ENCODE peak calls at places on chromosomes 12 and 14, in ten cellular contexts. K is Panc1; Q is lower lobe of right lung; O is lower leg skin; A is fibroblast of the aortic adventitia; B is mammary epithelial cell; E is CD4-positive, alpha-beta memory T cell; S is esophagus squamous epithelium; G is AG10803; C is A549. T is an unnamed sample.

GRCh38 chr14:69107407-69108003 is 45.4 kb downstream of the DCAF5 start:
- DNase-seq in K (peak), Q (no peak), O (peak), A (peak), B (peak), E (no peak), S (no peak), G (peak), C (peak), T (no peak)

GRCh38 chr14:65011559-65011958 is 24.9 kb downstream of the FNTB start:
- DNase-seq in K (no peak), Q (no peak), O (no peak), A (no peak), B (no peak), E (no peak), S (no peak), G (no peak), C (no peak), T (no peak)

GRCh38 chr12:55927588-55928502 is at the start of gene PYM1:
- DNase-seq in K (peak), Q (peak), O (peak), A (peak), B (peak), E (peak), S (peak), G (peak), C (peak), T (peak)

GRCh38 chr12:131121705-131122405 is 168.1 kb downstream of the ADGRD1 start:
- DNase-seq in K (no peak), Q (no peak), O (no peak), A (no peak), B (no peak), E (no peak), S (no peak), G (no peak), C (no peak), T (no peak)

GRCh38 chr12:24943947-24944597 is 4.8 kb downstream of the BCAT1 start:
- DNase-seq in K (no peak), Q (no peak), O (no peak), A (peak), B (no peak), E (no peak), S (no peak), G (no peak), C (no peak), T (no peak)

GRCh38 chr12:56931474-56931978 is 2.7 kb downstream of the SDR9C7 start:
- DNase-seq in K (no peak), Q (no peak), O (no peak), A (peak), B (peak), E (no peak), S (no peak), G (peak), C (no peak), T (no peak)

GRCh38 chr12:4725057-4725456 is 4.9 kb downstream of the GALNT8 start:
- DNase-seq in K (no peak), Q (no peak), O (no peak), A (no peak), B (no peak), E (no peak), S (no peak), G (no peak), C (no peak), T (no peak)

GRCh38 chr14:24843999-24844398 is 205.9 kb downstream of the STXBP6 start:
- DNase-seq in K (no peak), Q (no peak), O (no peak), A (no peak), B (no peak), E (no peak), S (no peak), G (no peak), C (no peak), T (no peak)

GRCh38 chr14:31268216-31268615 is 60.6 kb upstream of the HECTD1 start:
- DNase-seq in K (no peak), Q (no peak), O (no peak), A (no peak), B (no peak), E (no peak), S (no peak), G (peak), C (no peak), T (no peak)

GRCh38 chr14:21104448-21105060 is 3.7 kb downstream of the TMEM253 start:
- DNase-seq in K (peak), Q (peak), O (peak), A (peak), B (peak), E (peak), S (no peak), G (peak), C (peak), T (peak)

GRCh38 chr12:96047621-96048211 is 12.3 kb upstream of the LTA4H start:
- DNase-seq in K (no peak), Q (peak), O (no peak), A (peak), B (peak), E (no peak), S (no peak), G (peak), C (peak), T (peak)

GRCh38 chr12:51174501-51174900 is 1.6 kb upstream of the TFCP2 start:
- DNase-seq in K (no peak), Q (no peak), O (no peak), A (no peak), B (no peak), E (no peak), S (no peak), G (no peak), C (no peak), T (no peak)

GRCh38 chr14:23346693-23347405 is 5.8 kb downstream of the SLC22A17 start:
- DNase-seq in K (no peak), Q (no peak), O (no peak), A (no peak), B (no peak), E (no peak), S (no peak), G (no peak), C (no peak), T (no peak)

GRCh38 chr12:115752151-115752550 is 525.3 kb downstream of the MED13L start:
- DNase-seq in K (no peak), Q (no peak), O (no peak), A (peak), B (no peak), E (no peak), S (no peak), G (peak), C (no peak), T (no peak)

GRCh38 chr12:104667139-104667538 is 210.4 kb downstream of the CHST11 start:
- DNase-seq in K (no peak), Q (no peak), O (peak), A (peak), B (no peak), E (no peak), S (no peak), G (peak), C (no peak), T (no peak)

GRCh38 chr12:107458163-107458562 is 227.4 kb upstream of the PWP1 start:
- DNase-seq in K (no peak), Q (no peak), O (no peak), A (peak), B (no peak), E (no peak), S (no peak), G (no peak), C (no peak), T (no peak)

GRCh38 chr12:185197-185955 is 28.6 kb downstream of the SLC6A12 start:
- DNase-seq in K (no peak), Q (peak), O (no peak), A (no peak), B (no peak), E (no peak), S (no peak), G (no peak), C (no peak), T (no peak)

GRCh38 chr14:32027255-32027939 is 49.7 kb upstream of the ARHGAP5 start:
- DNase-seq in K (peak), Q (no peak), O (no peak), A (no peak), B (no peak), E (no peak), S (no peak), G (peak), C (peak), T (no peak)

GRCh38 chr12:123908884-123909807 is 63.5 kb downstream of the CCDC92 start:
- DNase-seq in K (no peak), Q (no peak), O (no peak), A (no peak), B (no peak), E (no peak), S (no peak), G (no peak), C (no peak), T (no peak)

GRCh38 chr12:53675701-53676607 is at the start of gene ATP5MC2:
- DNase-seq in K (peak), Q (peak), O (peak), A (peak), B (peak), E (peak), S (peak), G (peak), C (peak), T (peak)

GRCh38 chr12:64318605-64319004 is 72.0 kb downstream of the C12orf56 start:
- DNase-seq in K (no peak), Q (no peak), O (no peak), A (peak), B (no peak), E (no peak), S (no peak), G (peak), C (no peak), T (no peak)

GRCh38 chr12:14410177-14410576 is 44.7 kb downstream of the ATF7IP start:
- DNase-seq in K (no peak), Q (no peak), O (no peak), A (peak), B (peak), E (no peak), S (no peak), G (no peak), C (no peak), T (no peak)

GRCh38 chr12:127785535-127785934 is 481.4 kb upstream of the TMEM132C start:
- DNase-seq in K (no peak), Q (no peak), O (peak), A (peak), B (no peak), E (no peak), S (no peak), G (peak), C (no peak), T (no peak)

GRCh38 chr12:104181313-104181712 is 34.3 kb upstream of the TXNRD1 start:
- DNase-seq in K (no peak), Q (no peak), O (no peak), A (peak), B (peak), E (no peak), S (no peak), G (peak), C (no peak), T (no peak)

GRCh38 chr12:123889000-123889399 is 83.6 kb downstream of the CCDC92 start:
- DNase-seq in K (no peak), Q (no peak), O (no peak), A (no peak), B (no peak), E (no peak), S (no peak), G (no peak), C (no peak), T (no peak)

DNA sequence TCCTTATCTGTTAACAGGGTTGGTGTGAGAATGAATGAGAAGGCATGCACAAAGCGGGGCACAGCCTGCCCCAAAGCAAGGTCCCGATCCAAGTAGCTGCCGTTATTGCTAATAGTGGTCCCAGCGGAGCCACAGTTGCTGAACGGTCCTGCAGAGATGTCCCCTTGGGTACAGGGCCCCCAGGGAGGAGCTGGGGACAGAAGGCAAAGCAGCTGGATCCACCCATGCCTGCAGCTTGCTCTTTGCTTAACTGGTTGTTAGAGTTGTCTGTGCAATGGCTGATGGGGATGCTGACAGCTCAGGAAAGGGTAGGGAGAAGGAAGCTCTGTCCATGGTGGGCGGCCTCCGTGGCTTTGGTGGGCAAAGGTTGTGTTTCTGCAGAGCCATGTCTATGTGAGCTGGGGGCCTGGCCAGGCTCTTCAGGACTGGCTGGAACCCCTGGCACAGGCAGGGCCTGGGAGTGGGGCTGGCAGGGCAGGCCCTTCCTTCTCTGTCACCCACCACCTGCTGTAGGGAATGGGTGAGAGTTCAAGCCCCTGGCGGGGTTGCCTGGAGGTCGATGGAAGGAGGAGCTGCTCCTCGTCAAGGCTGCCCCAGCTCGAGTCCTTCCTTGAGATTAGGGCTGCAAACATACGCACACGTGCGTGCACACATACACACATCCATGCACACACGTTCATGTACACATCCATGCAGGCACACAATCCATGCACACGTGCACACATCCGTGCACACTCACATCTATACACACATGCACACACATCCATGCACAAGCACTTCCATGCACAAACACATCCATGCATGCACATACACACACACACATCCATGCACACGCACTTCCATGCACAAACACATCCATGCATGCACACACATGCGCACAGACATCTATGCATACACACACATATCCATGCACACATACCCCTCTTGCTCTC is 35.4 kb downstream of the NOC4L start:
- DNase-seq in K (no peak), Q (no peak), O (no peak), A (no peak), B (no peak), E (no peak), S (no peak), G (no peak), C (no peak), T (no peak)
- H3K4me3 ChIP-seq in K (no peak), Q (no peak), O (no peak), A (no peak), B (no peak), E (no peak), S (no peak), G (no peak), C (peak), T (no peak)

DNA sequence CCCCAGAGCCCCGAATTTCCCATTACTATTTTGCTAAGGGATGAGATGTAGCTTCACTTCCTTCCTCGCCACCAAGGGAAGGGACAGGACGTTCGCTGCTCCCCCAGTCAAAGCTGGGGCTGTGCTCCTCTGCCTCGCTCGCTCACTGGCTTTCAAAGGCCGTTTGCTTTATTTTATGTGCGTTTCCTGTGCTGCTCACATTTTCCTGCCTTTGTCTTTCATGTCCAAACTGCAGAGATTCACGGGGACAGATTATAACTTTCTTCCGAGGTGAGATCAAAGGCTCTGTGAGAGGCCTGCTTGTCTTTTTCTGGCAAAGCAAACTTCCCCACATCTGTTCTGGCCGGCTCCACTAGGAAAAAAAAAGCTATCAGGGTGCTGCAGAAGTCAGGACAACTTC is 76.0 kb upstream of the FZD10 start:
- DNase-seq in K (no peak), Q (no peak), O (no peak), A (no peak), B (no peak), E (no peak), S (no peak), G (no peak), C (no peak), T (no peak)
- H3K4me3 ChIP-seq in K (no peak), Q (no peak), O (no peak), A (no peak), B (no peak), E (no peak), S (no peak), G (no peak), C (no peak), T (no peak)

DNA sequence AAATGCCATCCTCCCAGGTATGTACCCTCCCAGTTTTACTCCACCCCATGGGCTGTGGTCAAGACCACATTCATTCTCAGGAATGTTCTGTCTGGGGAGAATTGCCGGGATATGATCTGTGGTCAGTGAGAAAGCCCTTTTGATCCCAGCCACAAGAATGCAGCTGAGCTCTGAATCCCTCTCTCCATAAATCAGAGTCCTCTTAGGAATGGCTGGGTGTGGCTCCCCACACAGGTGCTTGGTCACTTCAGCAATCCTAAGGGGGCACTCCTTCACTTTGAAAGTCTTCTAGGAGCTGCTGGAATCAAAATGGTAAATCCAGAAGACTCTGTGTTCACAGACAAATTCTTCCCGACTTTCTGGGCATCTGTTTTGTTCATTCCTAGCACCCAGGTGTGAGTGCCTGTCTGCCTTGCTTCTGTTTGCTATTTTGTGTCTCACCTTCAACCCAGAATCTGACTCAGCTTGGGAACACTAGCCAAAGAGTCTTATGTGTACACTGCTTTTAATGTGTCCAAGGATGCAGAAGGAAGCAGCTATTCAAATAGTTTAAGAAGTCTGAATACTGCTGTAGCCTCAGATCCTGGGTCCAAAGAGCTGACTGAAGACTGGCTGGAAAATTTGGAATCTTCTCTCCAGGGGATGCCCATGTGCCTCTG is 144.6 kb upstream of the CDKN3 start:
- DNase-seq in K (no peak), Q (no peak), O (no peak), A (peak), B (peak), E (no peak), S (no peak), G (peak), C (peak), T (no peak)
- H3K4me3 ChIP-seq in K (no peak), Q (no peak), O (no peak), A (no peak), B (no peak), E (no peak), S (no peak), G (no peak), C (no peak), T (no peak)

GRCh38 chr14:78985668-78986073 is 815.5 kb downstream of the NRXN3 start:
- DNase-seq in K (no peak), Q (no peak), O (no peak), A (peak), B (no peak), E (no peak), S (no peak), G (peak), C (no peak), T (no peak)
- H3K4me3 ChIP-seq in K (no peak), Q (no peak), O (no peak), A (no peak), B (no peak), E (no peak), S (no peak), G (no peak), C (no peak), T (no peak)

GRCh38 chr14:95069547-95069946 is 87.8 kb downstream of the DICER1 start:
- DNase-seq in K (no peak), Q (no peak), O (no peak), A (no peak), B (no peak), E (no peak), S (no peak), G (no peak), C (no peak), T (no peak)
- H3K4me3 ChIP-seq in K (no peak), Q (no peak), O (no peak), A (no peak), B (no peak), E (no peak), S (no peak), G (no peak), C (no peak), T (no peak)

GRCh38 chr14:60641722-60642269 is 7.5 kb downstream of the SIX1 start:
- DNase-seq in K (no peak), Q (no peak), O (no peak), A (no peak), B (no peak), E (no peak), S (no peak), G (no peak), C (no peak), T (no peak)

GRCh38 chr14:60643443-60644402 is 5.6 kb downstream of the SIX1 start:
- DNase-seq in K (no peak), Q (no peak), O (no peak), A (no peak), B (no peak), E (no peak), S (no peak), G (peak), C (no peak), T (no peak)

GRCh38 chr14:60642790-60643397 is 6.4 kb downstream of the SIX1 start:
- DNase-seq in K (no peak), Q (no peak), O (no peak), A (no peak), B (no peak), E (no peak), S (no peak), G (no peak), C (no peak), T (no peak)

GRCh38 chr14:60640859-60641721 is 8.2 kb downstream of the SIX1 start:
- DNase-seq in K (no peak), Q (no peak), O (no peak), A (no peak), B (no peak), E (no peak), S (no peak), G (no peak), C (no peak), T (no peak)

DNA sequence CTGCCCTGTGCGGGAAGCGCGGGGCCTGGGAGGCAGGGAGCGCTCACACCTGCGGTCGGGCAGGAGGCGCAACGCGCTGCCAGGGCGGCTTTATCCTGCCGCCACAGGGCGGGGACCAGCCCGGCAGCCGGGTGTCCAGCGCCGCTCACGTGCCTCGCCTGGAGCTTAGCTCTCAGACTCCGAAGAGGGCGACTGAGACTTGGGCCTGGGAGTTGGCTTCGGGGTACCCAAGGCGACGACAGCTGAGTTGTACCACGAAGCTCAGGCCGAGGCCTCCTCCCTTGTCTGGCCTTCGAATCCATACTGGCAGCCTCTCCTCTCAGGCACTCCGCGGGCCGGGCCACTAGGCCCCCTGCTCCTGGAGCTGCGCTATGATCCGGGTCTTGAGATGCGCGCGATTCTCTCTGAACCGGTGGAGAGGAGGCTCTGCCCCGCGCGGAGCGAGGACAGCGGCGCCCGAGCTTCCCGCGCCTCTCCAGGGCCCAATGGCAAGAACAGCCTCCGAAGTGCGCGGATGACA is 6.9 kb downstream of the SIX1 start:
- DNase-seq in K (no peak), Q (no peak), O (no peak), A (no peak), B (no peak), E (no peak), S (no peak), G (no peak), C (no peak), T (no peak)
- H3K4me3 ChIP-seq in K (no peak), Q (no peak), O (no peak), A (no peak), B (no peak), E (no peak), S (no peak), G (no peak), C (no peak), T (peak)

T was measured in tibial artery.